ENCODE peak calls at places on chromosomes 5 and 9, in four cellular contexts. W is H1, E is K562, A is GM12878. N is an unnamed sample.

GRCh38 chr5:112641515-112642110 is 96.1 kb upstream of the APC start:
- DNase-seq in W (no peak), E (no peak), A (no peak), N (no peak)

GRCh38 chr5:91072891-91073290 is 310.2 kb downstream of the ARRDC3 start:
- DNase-seq in W (no peak), E (no peak), A (no peak), N (no peak)

GRCh38 chr9:29209748-29210276 is 1636.5 kb upstream of the C9orf72 start:
- DNase-seq in W (no peak), E (no peak), A (no peak), N (no peak)

GRCh38 chr5:62199792-62200716 is 106.0 kb upstream of the KIF2A start:
- DNase-seq in W (no peak), E (no peak), A (no peak), N (no peak)

GRCh38 chr5:2176581-2176980 is 293.9 kb upstream of the IRX4 start:
- DNase-seq in W (no peak), E (no peak), A (no peak), N (no peak)

GRCh38 chr9:112361602-112362001 is 18.3 kb upstream of the HSDL2 start:
- DNase-seq in W (no peak), E (no peak), A (no peak), N (peak; percentile 33)

GRCh38 chr5:179762079-179762780 is 29.6 kb downstream of the MAML1 start:
- DNase-seq in W (no peak), E (peak; percentile 43), A (peak; percentile 12), N (no peak)

GRCh38 chr9:35660966-35661413 is 2.9 kb downstream of the CCDC107 start:
- DNase-seq in W (no peak), E (no peak), A (no peak), N (peak; percentile 33)

GRCh38 chr5:141825836-141826560 is 52.2 kb downstream of the PCDH1 start:
- DNase-seq in W (no peak), E (peak; percentile 58), A (no peak), N (no peak)

GRCh38 chr5:147303976-147304375 is 69.2 kb downstream of the STK32A start:
- DNase-seq in W (no peak), E (no peak), A (no peak), N (peak; percentile 7)

GRCh38 chr9:107738789-107739188 is 249.2 kb upstream of the KLF4 start:
- DNase-seq in W (no peak), E (no peak), A (no peak), N (no peak)

GRCh38 chr5:144177548-144177947 is 6.9 kb downstream of the KCTD16 start:
- DNase-seq in W (no peak), E (no peak), A (no peak), N (no peak)

GRCh38 chr5:179209359-179210150 is 135.7 kb downstream of the ADAMTS2 start:
- DNase-seq in W (no peak), E (no peak), A (no peak), N (no peak)

GRCh38 chr5:109567374-109568044 is 122.2 kb upstream of the MAN2A1 start:
- DNase-seq in W (no peak), E (no peak), A (no peak), N (no peak)

GRCh38 chr9:136882109-136882946 is 4.0 kb upstream of the TRAF2 start:
- DNase-seq in W (no peak), E (peak; percentile 58), A (peak; percentile 73), N (peak; percentile 56)

GRCh38 chr5:113682497-113683136 is 169.1 kb downstream of the YTHDC2 start:
- DNase-seq in W (no peak), E (no peak), A (no peak), N (peak; percentile 7)

GRCh38 chr5:36385495-36385894 is 83.8 kb upstream of the RANBP3L start:
- DNase-seq in W (no peak), E (no peak), A (no peak), N (no peak)

GRCh38 chr5:31453522-31453921 is 78.4 kb downstream of the DROSHA start:
- DNase-seq in W (no peak), E (no peak), A (no peak), N (no peak)

GRCh38 chr9:89278551-89278950 is 32.4 kb upstream of the CKS2 start:
- DNase-seq in W (no peak), E (no peak), A (no peak), N (no peak)

GRCh38 chr9:131096490-131097258 is at the start of gene AIF1L:
- DNase-seq in W (peak; percentile 91), E (peak; percentile 99), A (no peak), N (peak; percentile 29)

GRCh38 chr9:130664191-130665028 is at the start of gene PRDM12:
- DNase-seq in W (peak; percentile 77), E (no peak), A (no peak), N (no peak)

GRCh38 chr9:29439961-29440360 is 1866.7 kb upstream of the C9orf72 start:
- DNase-seq in W (no peak), E (no peak), A (no peak), N (peak; percentile 24)

GRCh38 chr5:71483355-71483754 is 27.9 kb downstream of the BDP1 start:
- DNase-seq in W (no peak), E (no peak), A (no peak), N (peak; percentile 67)

GRCh38 chr5:16508730-16509531 is 43.3 kb upstream of the ZNF622 start:
- DNase-seq in W (peak; percentile 55), E (no peak), A (no peak), N (peak; percentile 59)

GRCh38 chr9:115106642-115107041 is 11.3 kb downstream of the TNC start:
- DNase-seq in W (no peak), E (no peak), A (no peak), N (no peak)

GRCh38 chr5:122723606-122724352 is 51.1 kb upstream of the SNX2 start:
- DNase-seq in W (no peak), E (no peak), A (peak; percentile 59), N (no peak)

GRCh38 chr9:117734523-117735314 is 30.5 kb downstream of the TLR4 start:
- DNase-seq in W (no peak), E (no peak), A (no peak), N (no peak)

GRCh38 chr9:135297716-135298075 is 181.9 kb upstream of the PPP1R26 start:
- DNase-seq in W (no peak), E (no peak), A (no peak), N (no peak)

GRCh38 chr9:133144142-133144886 is 19.4 kb downstream of the GBGT1 start:
- DNase-seq in W (peak; percentile 94), E (peak; percentile 74), A (peak; percentile 72), N (no peak)

GRCh38 chr9:12554636-12555035 is 138.5 kb upstream of the TYRP1 start:
- DNase-seq in W (no peak), E (no peak), A (no peak), N (no peak)

GRCh38 chr9:99056876-99057664 is 47.8 kb upstream of the TGFBR1 start:
- DNase-seq in W (no peak), E (no peak), A (no peak), N (no peak)

GRCh38 chr5:128014578-128014977 is 69.0 kb upstream of the SLC12A2 start:
- DNase-seq in W (no peak), E (no peak), A (no peak), N (no peak)

GRCh38 chr5:69493235-69493925 is 790 bp downstream of the OCLN start:
- DNase-seq in W (peak; percentile 79), E (no peak), A (no peak), N (no peak)

GRCh38 chr5:149635394-149635793 is 54.1 kb downstream of the ARHGEF37 start:
- DNase-seq in W (no peak), E (no peak), A (no peak), N (no peak)

GRCh38 chr9:8140557-8140956 is 341.0 kb upstream of the DMAC1 start:
- DNase-seq in W (no peak), E (no peak), A (no peak), N (no peak)

GRCh38 chr9:79572032-79572890 is 496 bp downstream of the TLE4 start:
- DNase-seq in W (peak; percentile 68), E (peak; percentile 16), A (no peak), N (no peak)

GRCh38 chr5:171418316-171418981 is 998 bp upstream of the FGF18 start:
- DNase-seq in W (peak; percentile 94), E (peak; percentile 86), A (no peak), N (peak; percentile 61)

GRCh38 chr9:21969011-21969935 is 24.9 kb downstream of the CDKN2A start:
- DNase-seq in W (no peak), E (no peak), A (no peak), N (no peak)

DNA sequence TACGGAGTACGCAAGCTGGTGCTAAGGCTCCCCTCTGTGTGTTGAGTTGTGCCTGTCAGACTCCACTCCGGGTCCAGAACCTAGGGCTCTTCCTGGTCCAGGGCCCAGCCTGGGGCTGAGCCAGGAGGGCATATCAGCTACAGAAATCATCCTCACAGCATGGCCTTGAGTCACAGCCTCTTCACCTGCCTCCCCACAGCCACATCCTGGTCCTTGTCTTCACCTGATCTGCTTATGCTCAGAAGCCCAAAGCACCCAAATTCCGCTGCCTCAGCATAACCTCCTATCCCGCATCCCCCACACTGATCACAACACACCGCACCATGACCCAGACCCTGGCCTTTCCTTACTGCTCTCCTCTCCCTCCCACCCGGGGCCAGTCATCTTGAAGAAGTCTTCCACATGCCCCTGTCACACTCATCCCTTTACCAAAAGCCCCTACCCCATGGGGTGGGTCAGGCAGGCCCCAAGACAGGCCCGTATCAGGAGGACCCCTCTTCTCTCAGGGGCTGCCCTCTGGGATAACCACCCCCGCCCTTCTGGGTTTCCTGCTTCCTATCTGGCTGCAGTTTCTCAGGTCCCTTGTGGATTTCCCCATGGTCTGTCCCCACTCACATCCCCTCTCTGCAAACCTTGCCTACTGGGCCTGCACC is 1.3 kb upstream of the IL3 start:
- DNase-seq in W (peak; percentile 39), E (no peak), A (no peak), N (no peak)
- TF ChIP-seq EGR1 in W (no peak), E (no peak), A (no peak), N (no peak)

GRCh38 chr5:93894471-93895354 is 153.3 kb upstream of the POU5F2 start:
- DNase-seq in W (no peak), E (no peak), A (no peak), N (peak; percentile 10)
- TF ChIP-seq ZNF274 in W (no peak), E (no peak), A (no peak), N (no peak)

DNA sequence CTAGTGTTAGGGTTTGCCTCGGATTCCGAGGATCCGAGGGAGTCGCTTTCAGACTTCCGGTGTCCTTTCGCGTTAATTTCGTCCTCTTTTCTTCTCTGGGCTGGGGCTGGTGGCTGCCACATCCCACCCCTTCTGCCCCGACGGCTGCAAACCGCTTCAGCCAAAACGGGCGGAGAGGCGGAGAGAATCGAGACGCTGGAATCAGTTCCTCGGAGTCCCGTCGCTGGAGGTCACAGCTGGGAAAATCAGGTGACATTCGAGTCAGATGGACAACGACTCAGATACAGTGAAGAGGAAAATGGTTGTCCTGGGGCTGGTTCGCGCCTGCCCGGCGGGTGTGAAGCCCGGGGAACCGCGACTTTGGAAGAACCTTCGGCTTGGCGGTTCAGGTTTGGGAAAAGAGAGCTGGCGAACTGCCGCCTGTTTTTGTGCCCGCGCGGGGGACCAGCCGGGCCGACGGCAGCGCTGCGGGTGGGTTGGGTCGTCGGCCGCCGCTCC is 8.9 kb upstream of the NKX2-5 start:
- DNase-seq in W (no peak), E (no peak), A (no peak), N (no peak)
- TF ChIP-seq EZH2 in W (peak; percentile 100), E (peak; percentile 93), A (no peak), N (no peak)

GRCh38 chr9:116465591-116466288 is 221.4 kb upstream of the TRIM32 start:
- DNase-seq in W (peak; percentile 16), E (no peak), A (no peak), N (no peak)
- TF ChIP-seq EGR1 in W (no peak), E (no peak), A (no peak), N (no peak)

GRCh38 chr9:124267271-124267807 is 9.6 kb downstream of the NEK6 start:
- DNase-seq in W (no peak), E (no peak), A (no peak), N (no peak)
- TF ChIP-seq ZNF274 in W (no peak), E (no peak), A (no peak), N (no peak)

GRCh38 chr9:69671291-69671903 is 774 bp downstream of the APBA1 start:
- DNase-seq in W (no peak), E (no peak), A (no peak), N (no peak)
- TF ChIP-seq EZH2 in W (no peak), E (no peak), A (no peak), N (no peak)

N was measured in HCT116.